ENCODE peak calls at places on chromosomes 16 and 17, in six cellular contexts. One of them, this sample, is unnamed. For H3K36me3, the result is how much of the 10 kb centered on the place peaks cover.

GRCh38 chr16:54121539-54122295 is 164.9 kb downstream of the IRX3 start:
- DNase-seq in fibroblast of lung: no peak
- DNase-seq in GM23338: no peak
- DNase-seq in cardiac muscle cell: no peak
- DNase-seq in effector memory CD4-positive, alpha-beta T cell: no peak
- DNase-seq in SK-N-SH: no peak
- DNase-seq in this sample: no peak

GRCh38 chr17:50593321-50593720 is 32.8 kb downstream of the CACNA1G start:
- DNase-seq in fibroblast of lung: no peak
- DNase-seq in GM23338: peak
- DNase-seq in cardiac muscle cell: no peak
- DNase-seq in effector memory CD4-positive, alpha-beta T cell: no peak
- DNase-seq in SK-N-SH: peak
- DNase-seq in this sample: peak

GRCh38 chr17:77425791-77426641 is 285.2 kb downstream of the SEC14L1 start:
- DNase-seq in fibroblast of lung: peak
- DNase-seq in GM23338: no peak
- DNase-seq in cardiac muscle cell: peak
- DNase-seq in effector memory CD4-positive, alpha-beta T cell: no peak
- DNase-seq in SK-N-SH: peak
- DNase-seq in this sample: peak

GRCh38 chr17:55773671-55774070 is 22.8 kb downstream of the PCTP start:
- DNase-seq in fibroblast of lung: no peak
- DNase-seq in GM23338: no peak
- DNase-seq in cardiac muscle cell: no peak
- DNase-seq in effector memory CD4-positive, alpha-beta T cell: no peak
- DNase-seq in SK-N-SH: no peak
- DNase-seq in this sample: no peak

GRCh38 chr16:59632266-59632855 is 898.2 kb upstream of the GOT2 start:
- DNase-seq in fibroblast of lung: peak
- DNase-seq in GM23338: no peak
- DNase-seq in cardiac muscle cell: peak
- DNase-seq in effector memory CD4-positive, alpha-beta T cell: no peak
- DNase-seq in SK-N-SH: no peak
- DNase-seq in this sample: no peak

GRCh38 chr17:733743-734142 is 1.3 kb downstream of the TLCD3A start:
- DNase-seq in fibroblast of lung: no peak
- DNase-seq in GM23338: no peak
- DNase-seq in cardiac muscle cell: no peak
- DNase-seq in effector memory CD4-positive, alpha-beta T cell: no peak
- DNase-seq in SK-N-SH: no peak
- DNase-seq in this sample: no peak

GRCh38 chr17:40992666-40993065 is 1.3 kb downstream of the KRTAP3-3 start:
- DNase-seq in fibroblast of lung: no peak
- DNase-seq in GM23338: no peak
- DNase-seq in cardiac muscle cell: no peak
- DNase-seq in effector memory CD4-positive, alpha-beta T cell: no peak
- DNase-seq in SK-N-SH: no peak
- DNase-seq in this sample: no peak

GRCh38 chr17:71970312-71970711 is 150.5 kb upstream of the SOX9 start:
- DNase-seq in fibroblast of lung: peak
- DNase-seq in GM23338: no peak
- DNase-seq in cardiac muscle cell: no peak
- DNase-seq in effector memory CD4-positive, alpha-beta T cell: no peak
- DNase-seq in SK-N-SH: no peak
- DNase-seq in this sample: no peak

GRCh38 chr17:43917348-43918025 is 10.2 kb upstream of the MPP2 start:
- DNase-seq in fibroblast of lung: peak
- DNase-seq in GM23338: peak
- DNase-seq in cardiac muscle cell: peak
- DNase-seq in effector memory CD4-positive, alpha-beta T cell: peak
- DNase-seq in SK-N-SH: no peak
- DNase-seq in this sample: no peak

GRCh38 chr17:81193051-81193410 is 27.0 kb upstream of the AATK start:
- DNase-seq in fibroblast of lung: no peak
- DNase-seq in GM23338: no peak
- DNase-seq in cardiac muscle cell: no peak
- DNase-seq in effector memory CD4-positive, alpha-beta T cell: no peak
- DNase-seq in SK-N-SH: no peak
- DNase-seq in this sample: no peak

GRCh38 chr17:81193470-81194224 is 27.6 kb upstream of the AATK start:
- DNase-seq in fibroblast of lung: no peak
- DNase-seq in GM23338: no peak
- DNase-seq in cardiac muscle cell: no peak
- DNase-seq in effector memory CD4-positive, alpha-beta T cell: no peak
- DNase-seq in SK-N-SH: no peak
- DNase-seq in this sample: no peak

GRCh38 chr17:81195941-81196495 is 26.7 kb downstream of the CEP131 start:
- DNase-seq in fibroblast of lung: no peak
- DNase-seq in GM23338: no peak
- DNase-seq in cardiac muscle cell: no peak
- DNase-seq in effector memory CD4-positive, alpha-beta T cell: no peak
- DNase-seq in SK-N-SH: no peak
- DNase-seq in this sample: no peak

GRCh38 chr17:81194941-81195901 is 27.5 kb downstream of the CEP131 start:
- DNase-seq in fibroblast of lung: no peak
- DNase-seq in GM23338: no peak
- DNase-seq in cardiac muscle cell: no peak
- DNase-seq in effector memory CD4-positive, alpha-beta T cell: no peak
- DNase-seq in SK-N-SH: no peak
- DNase-seq in this sample: no peak

GRCh38 chr17:81194225-81194760 is 28.3 kb upstream of the AATK start:
- DNase-seq in fibroblast of lung: no peak
- DNase-seq in GM23338: no peak
- DNase-seq in cardiac muscle cell: no peak
- DNase-seq in effector memory CD4-positive, alpha-beta T cell: no peak
- DNase-seq in SK-N-SH: no peak
- DNase-seq in this sample: no peak
- H3K36me3 ChIP-seq in fibroblast of lung: under half
- H3K36me3 ChIP-seq in GM23338: under half
- H3K36me3 ChIP-seq in cardiac muscle cell: under half
- H3K36me3 ChIP-seq in effector memory CD4-positive, alpha-beta T cell: under half
- H3K36me3 ChIP-seq in SK-N-SH: under half
- H3K36me3 ChIP-seq in this sample: under half

GRCh38 chr17:82596316-82596715 is 51.9 kb downstream of the WDR45B start:
- DNase-seq in fibroblast of lung: no peak
- DNase-seq in GM23338: no peak
- DNase-seq in cardiac muscle cell: no peak
- DNase-seq in effector memory CD4-positive, alpha-beta T cell: no peak
- DNase-seq in SK-N-SH: peak
- DNase-seq in this sample: no peak

GRCh38 chr17:82592751-82593589 is 55.3 kb downstream of the WDR45B start:
- DNase-seq in fibroblast of lung: peak
- DNase-seq in GM23338: peak
- DNase-seq in cardiac muscle cell: peak
- DNase-seq in effector memory CD4-positive, alpha-beta T cell: peak
- DNase-seq in SK-N-SH: peak
- DNase-seq in this sample: peak

GRCh38 chr17:82593590-82594087 is 54.6 kb downstream of the WDR45B start:
- DNase-seq in fibroblast of lung: no peak
- DNase-seq in GM23338: no peak
- DNase-seq in cardiac muscle cell: peak
- DNase-seq in effector memory CD4-positive, alpha-beta T cell: no peak
- DNase-seq in SK-N-SH: peak
- DNase-seq in this sample: no peak

GRCh38 chr17:82595893-82596292 is 52.4 kb downstream of the WDR45B start:
- DNase-seq in fibroblast of lung: no peak
- DNase-seq in GM23338: no peak
- DNase-seq in cardiac muscle cell: no peak
- DNase-seq in effector memory CD4-positive, alpha-beta T cell: no peak
- DNase-seq in SK-N-SH: peak
- DNase-seq in this sample: no peak

DNA sequence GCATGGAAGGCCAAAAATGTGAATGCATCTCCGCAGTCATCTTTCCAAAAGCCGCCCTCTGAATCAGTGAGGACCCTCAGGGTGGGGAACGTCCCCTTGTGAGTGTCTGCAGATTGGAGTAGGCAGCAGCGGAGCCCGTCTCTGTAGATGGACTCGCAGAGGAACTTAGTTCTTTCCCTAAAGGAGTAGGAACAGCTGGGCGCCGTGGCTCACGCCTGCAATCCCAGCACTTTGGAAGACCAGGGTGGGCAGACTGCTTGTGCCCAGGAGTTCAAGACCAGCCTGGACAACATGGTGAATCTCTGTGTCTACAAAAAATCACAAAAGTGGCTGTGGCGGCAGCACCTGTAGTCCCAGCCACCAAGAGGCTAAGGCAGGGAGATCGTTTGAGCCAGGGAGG is 53.7 kb downstream of the WDR45B start:
- DNase-seq in fibroblast of lung: no peak
- DNase-seq in GM23338: no peak
- DNase-seq in cardiac muscle cell: no peak
- DNase-seq in effector memory CD4-positive, alpha-beta T cell: no peak
- DNase-seq in SK-N-SH: peak
- DNase-seq in this sample: no peak
- H3K36me3 ChIP-seq in fibroblast of lung: under half
- H3K36me3 ChIP-seq in GM23338: under half
- H3K36me3 ChIP-seq in cardiac muscle cell: under half
- H3K36me3 ChIP-seq in effector memory CD4-positive, alpha-beta T cell: under half
- H3K36me3 ChIP-seq in SK-N-SH: under half
- H3K36me3 ChIP-seq in this sample: under half

GRCh38 chr17:68593331-68593710 is 7.8 kb downstream of the FAM20A start:
- DNase-seq in fibroblast of lung: no peak
- DNase-seq in GM23338: no peak
- DNase-seq in cardiac muscle cell: peak
- DNase-seq in effector memory CD4-positive, alpha-beta T cell: no peak
- DNase-seq in SK-N-SH: peak
- DNase-seq in this sample: no peak
- H3K36me3 ChIP-seq in fibroblast of lung: under half
- H3K36me3 ChIP-seq in GM23338: under half
- H3K36me3 ChIP-seq in cardiac muscle cell: under half
- H3K36me3 ChIP-seq in effector memory CD4-positive, alpha-beta T cell: under half
- H3K36me3 ChIP-seq in SK-N-SH: under half
- H3K36me3 ChIP-seq in this sample: under half

GRCh38 chr16:47113130-47113529 is 30.6 kb downstream of the NETO2 start:
- DNase-seq in fibroblast of lung: no peak
- DNase-seq in GM23338: no peak
- DNase-seq in cardiac muscle cell: no peak
- DNase-seq in effector memory CD4-positive, alpha-beta T cell: no peak
- DNase-seq in SK-N-SH: no peak
- DNase-seq in this sample: no peak
- H3K36me3 ChIP-seq in fibroblast of lung: under half
- H3K36me3 ChIP-seq in GM23338: under half
- H3K36me3 ChIP-seq in cardiac muscle cell: under half
- H3K36me3 ChIP-seq in effector memory CD4-positive, alpha-beta T cell: under half
- H3K36me3 ChIP-seq in SK-N-SH: under half
- H3K36me3 ChIP-seq in this sample: under half

DNA sequence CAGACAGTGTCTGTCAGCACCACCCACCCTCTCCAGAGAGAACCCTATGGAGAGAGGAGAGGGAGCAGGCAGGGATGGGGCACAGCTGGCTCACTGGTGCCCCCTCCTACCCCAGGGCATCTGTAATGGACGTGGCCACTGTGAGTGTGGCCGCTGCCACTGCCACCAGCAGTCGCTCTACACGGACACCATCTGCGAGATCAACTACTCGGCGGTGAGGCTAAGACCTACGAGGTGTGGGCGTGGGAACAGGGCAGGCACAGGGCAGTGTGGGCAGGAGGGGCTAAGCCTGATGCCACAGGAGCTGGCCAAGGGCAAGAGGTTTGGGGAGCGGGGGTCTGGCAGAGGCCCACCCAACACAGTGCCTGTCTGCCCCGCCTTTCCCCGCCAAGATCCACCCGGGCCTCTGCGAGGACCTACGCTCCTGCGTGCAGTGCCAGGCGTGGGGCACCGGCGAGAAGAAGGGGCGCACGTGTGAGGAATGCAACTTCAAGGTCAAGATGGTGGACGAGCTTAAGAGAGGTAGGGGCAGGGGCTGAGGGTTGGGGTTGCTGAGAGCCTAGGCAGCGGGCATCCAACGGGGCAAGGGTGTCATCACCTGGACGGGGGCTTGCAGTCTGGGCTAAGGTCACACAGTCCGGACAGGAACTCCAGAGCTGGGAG is 15.0 kb downstream of the ITGB4 start:
- DNase-seq in fibroblast of lung: no peak
- DNase-seq in GM23338: no peak
- DNase-seq in cardiac muscle cell: no peak
- DNase-seq in effector memory CD4-positive, alpha-beta T cell: no peak
- DNase-seq in SK-N-SH: no peak
- DNase-seq in this sample: no peak
- H3K36me3 ChIP-seq in fibroblast of lung: under half
- H3K36me3 ChIP-seq in GM23338: under half
- H3K36me3 ChIP-seq in cardiac muscle cell: under half
- H3K36me3 ChIP-seq in effector memory CD4-positive, alpha-beta T cell: under half
- H3K36me3 ChIP-seq in SK-N-SH: under half
- H3K36me3 ChIP-seq in this sample: under half

GRCh38 chr17:74833501-74834361 is 26.0 kb downstream of the GRIN2C start:
- DNase-seq in fibroblast of lung: peak
- DNase-seq in GM23338: no peak
- DNase-seq in cardiac muscle cell: no peak
- DNase-seq in effector memory CD4-positive, alpha-beta T cell: no peak
- DNase-seq in SK-N-SH: peak
- DNase-seq in this sample: no peak
- H3K36me3 ChIP-seq in fibroblast of lung: under half
- H3K36me3 ChIP-seq in GM23338: under half
- H3K36me3 ChIP-seq in cardiac muscle cell: under half
- H3K36me3 ChIP-seq in effector memory CD4-positive, alpha-beta T cell: under half
- H3K36me3 ChIP-seq in SK-N-SH: under half
- H3K36me3 ChIP-seq in this sample: under half

GRCh38 chr17:80028030-80028429 is 7.6 kb downstream of the TBC1D16 start:
- DNase-seq in fibroblast of lung: no peak
- DNase-seq in GM23338: no peak
- DNase-seq in cardiac muscle cell: no peak
- DNase-seq in effector memory CD4-positive, alpha-beta T cell: no peak
- DNase-seq in SK-N-SH: no peak
- DNase-seq in this sample: no peak
- H3K36me3 ChIP-seq in fibroblast of lung: under half
- H3K36me3 ChIP-seq in GM23338: under half
- H3K36me3 ChIP-seq in cardiac muscle cell: under half
- H3K36me3 ChIP-seq in effector memory CD4-positive, alpha-beta T cell: under half
- H3K36me3 ChIP-seq in SK-N-SH: under half
- H3K36me3 ChIP-seq in this sample: under half